ENCODE peak calls at places on chromosomes 12 and 14, in seven cellular contexts. H, S, J, U, L, I and C are unnamed samples.

GRCh38 chr12:108839011-108839889 is 18.1 kb downstream of the SSH1 start:
- DNase-seq in H (peak), S (no peak), J (no peak), U (no peak), L (no peak), I (no peak), C (no peak)

GRCh38 chr12:87575906-87576305 is 453.3 kb downstream of the C12orf50 start:
- DNase-seq in H (no peak), S (no peak), J (no peak), U (no peak), L (no peak), I (no peak), C (no peak)

GRCh38 chr12:106978035-106978800 is 8.7 kb downstream of the MTERF2 start:
- DNase-seq in H (no peak), S (no peak), J (peak), U (no peak), L (no peak), I (peak), C (no peak)

GRCh38 chr12:79690606-79691298 is at the start of gene PAWR:
- DNase-seq in H (peak), S (no peak), J (peak), U (peak), L (peak), I (peak), C (peak)

GRCh38 chr12:79887912-79888311 is 47.0 kb downstream of the PPP1R12A start:
- DNase-seq in H (no peak), S (no peak), J (no peak), U (no peak), L (no peak), I (no peak), C (no peak)

GRCh38 chr14:68395585-68395984 is 397.3 kb downstream of the ZFP36L1 start:
- DNase-seq in H (no peak), S (no peak), J (no peak), U (peak), L (no peak), I (no peak), C (no peak)

GRCh38 chr12:50639721-50640120 is 124.2 kb upstream of the ATF1 start:
- DNase-seq in H (no peak), S (no peak), J (no peak), U (no peak), L (no peak), I (peak), C (no peak)

GRCh38 chr14:56221392-56222128 is 103.3 kb downstream of the PELI2 start:
- DNase-seq in H (no peak), S (no peak), J (no peak), U (no peak), L (no peak), I (no peak), C (no peak)

GRCh38 chr12:52360106-52360662 is 7.1 kb downstream of the KRT85 start:
- DNase-seq in H (no peak), S (no peak), J (no peak), U (no peak), L (no peak), I (no peak), C (no peak)

GRCh38 chr14:23539209-23539866 is 12.2 kb downstream of the ZFHX2 start:
- DNase-seq in H (no peak), S (peak), J (peak), U (peak), L (peak), I (peak), C (peak)

GRCh38 chr12:52682938-52683574 is 2.8 kb upstream of the KRT1 start:
- DNase-seq in H (no peak), S (no peak), J (no peak), U (no peak), L (no peak), I (no peak), C (no peak)

GRCh38 chr12:132194056-132194455 is 49.8 kb downstream of the NOC4L start:
- DNase-seq in H (peak), S (no peak), J (no peak), U (no peak), L (no peak), I (no peak), C (no peak)

GRCh38 chr12:91111366-91112321 is at the start of gene LUM:
- DNase-seq in H (no peak), S (no peak), J (peak), U (peak), L (no peak), I (no peak), C (no peak)

GRCh38 chr14:78667141-78667540 is 497.0 kb downstream of the NRXN3 start:
- DNase-seq in H (no peak), S (no peak), J (no peak), U (no peak), L (no peak), I (no peak), C (no peak)

GRCh38 chr14:64673329-64673728 is 30.9 kb upstream of the PLEKHG3 start:
- DNase-seq in H (no peak), S (no peak), J (no peak), U (no peak), L (no peak), I (no peak), C (no peak)

GRCh38 chr12:30529489-30530269 is 166.0 kb downstream of the IPO8 start:
- DNase-seq in H (no peak), S (no peak), J (no peak), U (no peak), L (no peak), I (no peak), C (no peak)